ENCODE peak calls at places on chromosome 20, in six cellular contexts. One of them, this sample, is unnamed.
A peak's percentile ranks its signal among the peaks of the same experiment; 100 is the strongest.

GRCh38 chr20:36542516-36543186 is 1.3 kb downstream of the MYL9 start:
- DNase-seq in tibial nerve: no peak
- DNase-seq in sigmoid colon: peak; percentile 67
- DNase-seq in esophagus muscularis mucosa: no peak
- DNase-seq in HCT116: no peak
- DNase-seq in ovary: no peak
- DNase-seq in this sample: no peak

GRCh38 chr20:44738779-44739477 is 6.7 kb upstream of the KCNK15 start:
- DNase-seq in tibial nerve: peak; percentile 82
- DNase-seq in sigmoid colon: no peak
- DNase-seq in esophagus muscularis mucosa: no peak
- DNase-seq in HCT116: peak; percentile 89
- DNase-seq in ovary: peak; percentile 58
- DNase-seq in this sample: peak; percentile 60

GRCh38 chr20:4195499-4195898 is 180.1 kb upstream of the RNF24 start:
- DNase-seq in tibial nerve: no peak
- DNase-seq in sigmoid colon: no peak
- DNase-seq in esophagus muscularis mucosa: no peak
- DNase-seq in HCT116: no peak
- DNase-seq in ovary: no peak
- DNase-seq in this sample: no peak

GRCh38 chr20:33629979-33630378 is 32.1 kb upstream of the C20orf144 start:
- DNase-seq in tibial nerve: no peak
- DNase-seq in sigmoid colon: no peak
- DNase-seq in esophagus muscularis mucosa: no peak
- DNase-seq in HCT116: no peak
- DNase-seq in ovary: no peak
- DNase-seq in this sample: no peak

GRCh38 chr20:4300921-4301320 is 285.6 kb upstream of the RNF24 start:
- DNase-seq in tibial nerve: no peak
- DNase-seq in sigmoid colon: no peak
- DNase-seq in esophagus muscularis mucosa: no peak
- DNase-seq in HCT116: no peak
- DNase-seq in ovary: no peak
- DNase-seq in this sample: no peak

GRCh38 chr20:44271915-44272663 is 25.0 kb downstream of the GDAP1L1 start:
- DNase-seq in tibial nerve: no peak
- DNase-seq in sigmoid colon: no peak
- DNase-seq in esophagus muscularis mucosa: no peak
- DNase-seq in HCT116: no peak
- DNase-seq in ovary: no peak
- DNase-seq in this sample: no peak

GRCh38 chr20:11144114-11144513 is 470.3 kb upstream of the JAG1 start:
- DNase-seq in tibial nerve: no peak
- DNase-seq in sigmoid colon: peak; percentile 72
- DNase-seq in esophagus muscularis mucosa: no peak
- DNase-seq in HCT116: no peak
- DNase-seq in ovary: no peak
- DNase-seq in this sample: peak; percentile 39

GRCh38 chr20:59776626-59777320 is 156.7 kb downstream of the SYCP2 start:
- DNase-seq in tibial nerve: no peak
- DNase-seq in sigmoid colon: peak; percentile 32
- DNase-seq in esophagus muscularis mucosa: peak; percentile 80
- DNase-seq in HCT116: no peak
- DNase-seq in ovary: no peak
- DNase-seq in this sample: no peak

GRCh38 chr20:5078399-5078958 is 41.3 kb downstream of the PCNA start:
- DNase-seq in tibial nerve: peak; percentile 50
- DNase-seq in sigmoid colon: peak; percentile 83
- DNase-seq in esophagus muscularis mucosa: no peak
- DNase-seq in HCT116: no peak
- DNase-seq in ovary: peak; percentile 29
- DNase-seq in this sample: peak; percentile 37

GRCh38 chr20:51352790-51353189 is 189.7 kb downstream of the NFATC2 start:
- DNase-seq in tibial nerve: no peak
- DNase-seq in sigmoid colon: no peak
- DNase-seq in esophagus muscularis mucosa: no peak
- DNase-seq in HCT116: no peak
- DNase-seq in ovary: no peak
- DNase-seq in this sample: no peak
- TF ChIP-seq POLR2A in tibial nerve: no peak
- TF ChIP-seq POLR2A in sigmoid colon: no peak
- TF ChIP-seq POLR2A in esophagus muscularis mucosa: no peak
- TF ChIP-seq POLR2A in HCT116: no peak
- TF ChIP-seq POLR2A in ovary: no peak
- TF ChIP-seq POLR2A in this sample: no peak

GRCh38 chr20:63322923-63323253 is 29.9 kb downstream of the COL20A1 start:
- DNase-seq in tibial nerve: no peak
- DNase-seq in sigmoid colon: no peak
- DNase-seq in esophagus muscularis mucosa: no peak
- DNase-seq in HCT116: no peak
- DNase-seq in ovary: no peak
- DNase-seq in this sample: no peak
- H3K4me3 ChIP-seq in tibial nerve: no peak overlapping the region
- H3K4me3 ChIP-seq in sigmoid colon: no peak overlapping the region
- H3K4me3 ChIP-seq in esophagus muscularis mucosa: no peak overlapping the region
- H3K4me3 ChIP-seq in HCT116: no peak overlapping the region
- H3K4me3 ChIP-seq in ovary: no peak overlapping the region
- H3K4me3 ChIP-seq in this sample: no peak overlapping the region

DNA sequence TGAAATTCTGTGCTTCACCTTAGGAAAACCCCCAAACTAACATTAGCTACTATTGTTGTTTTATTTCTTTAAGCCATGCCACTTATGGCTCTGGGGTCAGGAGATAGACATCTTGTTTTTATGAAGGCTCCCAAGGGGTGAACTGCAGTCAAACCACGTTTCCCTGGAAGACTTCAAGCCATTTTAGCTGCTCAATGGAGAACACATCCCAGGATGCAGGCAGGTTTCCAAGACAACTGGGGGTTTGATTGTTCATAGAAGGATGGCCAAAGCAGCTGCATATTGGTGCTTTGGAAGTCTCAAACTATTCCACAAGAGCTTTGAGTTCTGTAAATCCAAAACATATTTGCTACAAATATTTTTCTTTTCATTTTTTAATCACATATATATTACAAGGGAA is 818.0 kb downstream of the MAFB start:
- DNase-seq in tibial nerve: no peak
- DNase-seq in sigmoid colon: no peak
- DNase-seq in esophagus muscularis mucosa: no peak
- DNase-seq in HCT116: no peak
- DNase-seq in ovary: no peak
- DNase-seq in this sample: no peak
- H3K4me1 ChIP-seq in tibial nerve: no peaks in the 10 kb centered on the region
- H3K4me1 ChIP-seq in sigmoid colon: no peaks in the 10 kb centered on the region
- H3K4me1 ChIP-seq in esophagus muscularis mucosa: no peaks in the 10 kb centered on the region
- H3K4me1 ChIP-seq in HCT116: no peaks in the 10 kb centered on the region
- H3K4me1 ChIP-seq in ovary: no peaks in the 10 kb centered on the region
- H3K4me1 ChIP-seq in this sample: no peaks in the 10 kb centered on the region

DNA sequence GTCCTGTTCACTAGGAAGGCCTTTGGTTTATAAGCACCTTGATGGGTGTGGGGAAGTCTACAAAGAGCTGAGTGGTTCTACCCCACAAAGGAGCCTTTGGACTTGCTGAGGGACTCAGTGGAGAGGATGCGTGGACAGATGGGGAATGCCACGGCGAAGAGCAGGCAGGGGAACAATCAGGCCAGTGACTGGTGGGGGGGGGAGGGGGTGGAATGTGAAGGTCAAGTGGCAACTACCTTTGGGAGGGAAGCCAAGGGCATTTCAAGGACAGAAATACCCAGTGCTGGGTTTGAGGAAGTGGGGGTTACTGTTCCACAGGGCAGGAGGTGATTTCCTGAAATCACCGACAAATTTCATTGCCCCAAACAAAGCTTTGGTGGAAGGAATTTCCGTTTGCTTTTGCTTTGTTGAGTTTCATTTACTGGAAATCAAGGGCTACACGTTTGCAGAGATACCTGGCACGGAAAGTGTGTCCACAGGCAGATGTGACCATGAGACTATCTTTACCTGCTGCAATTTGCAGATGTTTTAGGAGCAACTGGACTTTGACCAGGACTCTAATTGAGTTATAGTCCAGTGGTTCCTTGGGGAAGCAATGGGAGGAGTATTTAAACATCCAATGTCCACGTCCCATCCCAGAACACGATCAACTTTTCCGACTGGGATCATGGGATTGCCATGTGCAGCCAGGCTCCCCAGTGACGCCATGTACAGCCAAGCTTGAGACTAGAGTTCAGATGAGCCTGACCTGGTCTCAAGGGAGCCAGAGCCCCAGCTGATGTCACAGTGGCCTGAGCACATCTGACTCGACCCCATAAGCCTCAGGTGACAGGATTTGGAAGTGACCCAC is 8.0 kb downstream of the CST3 start:
- DNase-seq in tibial nerve: no peak
- DNase-seq in sigmoid colon: no peak
- DNase-seq in esophagus muscularis mucosa: peak; percentile 82
- DNase-seq in HCT116: no peak
- DNase-seq in ovary: no peak
- DNase-seq in this sample: no peak
- TF ChIP-seq POLR2A in tibial nerve: no peak
- TF ChIP-seq POLR2A in sigmoid colon: no peak
- TF ChIP-seq POLR2A in esophagus muscularis mucosa: no peak
- TF ChIP-seq POLR2A in HCT116: no peak
- TF ChIP-seq POLR2A in ovary: no peak
- TF ChIP-seq POLR2A in this sample: no peak

DNA sequence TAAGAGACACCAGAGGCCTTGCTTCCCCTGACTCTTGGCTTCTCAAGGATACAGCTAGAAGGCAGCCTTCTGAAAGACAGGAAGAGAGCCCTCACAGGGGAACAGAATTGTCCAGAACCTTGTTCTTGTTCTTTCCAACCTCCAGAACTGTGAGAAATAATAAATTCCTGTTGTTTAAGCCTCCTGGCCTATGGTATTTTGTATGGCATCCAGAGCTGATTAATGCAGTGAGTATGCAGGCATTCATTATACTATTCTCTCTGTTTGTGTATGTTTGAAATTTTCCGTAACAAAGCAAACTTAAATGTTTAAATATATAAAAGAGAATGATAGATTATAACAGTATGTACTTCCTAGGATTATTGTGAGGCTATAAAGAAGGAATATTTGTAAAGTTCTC is 903.4 kb upstream of the FLRT3 start:
- DNase-seq in tibial nerve: no peak
- DNase-seq in sigmoid colon: no peak
- DNase-seq in esophagus muscularis mucosa: no peak
- DNase-seq in HCT116: no peak
- DNase-seq in ovary: no peak
- DNase-seq in this sample: no peak
- H3K4me3 ChIP-seq in tibial nerve: no peak overlapping the region
- H3K4me3 ChIP-seq in sigmoid colon: no peak overlapping the region
- H3K4me3 ChIP-seq in esophagus muscularis mucosa: no peak overlapping the region
- H3K4me3 ChIP-seq in HCT116: no peak overlapping the region
- H3K4me3 ChIP-seq in ovary: no peak overlapping the region
- H3K4me3 ChIP-seq in this sample: no peak overlapping the region

DNA sequence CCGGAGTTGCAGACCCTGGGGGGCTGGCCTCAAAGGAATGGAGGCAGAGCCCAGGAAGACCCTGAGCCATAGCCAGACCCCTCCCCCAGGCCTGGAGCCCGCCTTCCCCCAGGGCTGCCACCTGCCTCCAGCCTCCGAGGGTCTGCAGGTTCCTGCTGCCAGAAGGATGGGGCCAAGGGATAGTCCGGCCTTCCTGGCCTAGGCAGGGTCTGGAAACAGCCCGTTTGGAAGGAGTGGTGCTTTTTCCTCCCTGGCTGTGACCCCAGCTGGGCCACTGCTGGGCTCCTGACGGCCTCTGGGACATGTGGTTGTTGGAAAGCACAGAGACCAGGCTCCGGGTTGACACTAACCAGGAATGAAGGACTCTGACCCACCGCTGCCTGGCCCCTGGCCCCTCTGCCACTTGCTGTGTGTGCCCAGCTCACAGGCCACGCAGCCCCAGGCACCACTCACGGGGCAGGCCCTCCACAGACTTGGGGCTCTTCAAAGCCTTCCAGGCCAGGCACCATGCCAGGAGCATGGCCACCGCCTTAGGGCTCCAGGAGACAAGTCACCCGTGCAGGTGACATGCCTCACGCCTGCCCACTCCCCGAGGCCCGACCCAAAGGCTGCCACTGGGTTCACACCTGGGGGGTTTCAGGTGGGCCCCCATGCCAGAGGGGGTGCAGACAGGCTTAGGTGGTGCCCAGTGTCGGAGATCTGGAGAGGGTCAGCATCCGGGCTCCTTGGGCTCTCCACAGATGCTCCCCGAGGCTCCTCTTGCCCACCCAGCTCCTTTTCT is 3.9 kb upstream of the LAMA5 start:
- DNase-seq in tibial nerve: no peak
- DNase-seq in sigmoid colon: no peak
- DNase-seq in esophagus muscularis mucosa: no peak
- DNase-seq in HCT116: no peak
- DNase-seq in ovary: no peak
- DNase-seq in this sample: no peak
- H3K4me1 ChIP-seq in tibial nerve: peaks cover 51% of the 10 kb centered on the region
- H3K4me1 ChIP-seq in sigmoid colon: peaks cover 88% of the 10 kb centered on the region
- H3K4me1 ChIP-seq in esophagus muscularis mucosa: peaks cover 90% of the 10 kb centered on the region
- H3K4me1 ChIP-seq in HCT116: peaks cover 60% of the 10 kb centered on the region
- H3K4me1 ChIP-seq in ovary: peaks cover 25% of the 10 kb centered on the region
- H3K4me1 ChIP-seq in this sample: peaks cover 31% of the 10 kb centered on the region

GRCh38 chr20:63598479-63599395 is 24.7 kb upstream of the HELZ2 start:
- DNase-seq in tibial nerve: no peak
- DNase-seq in sigmoid colon: no peak
- DNase-seq in esophagus muscularis mucosa: no peak
- DNase-seq in HCT116: no peak
- DNase-seq in ovary: no peak
- DNase-seq in this sample: no peak
- TF ChIP-seq POLR2A in tibial nerve: no peak
- TF ChIP-seq POLR2A in sigmoid colon: no peak
- TF ChIP-seq POLR2A in esophagus muscularis mucosa: no peak
- TF ChIP-seq POLR2A in HCT116: no peak
- TF ChIP-seq POLR2A in ovary: no peak
- TF ChIP-seq POLR2A in this sample: no peak